ENCODE peak calls at places on chromosomes 6 and 20, in seven cellular contexts. B, P, H, N, L, F and I are unnamed samples.

GRCh38 chr6:106746660-106747059 is 117.3 kb downstream of the QRSL1 start:
- DNase-seq in P (no peak), H (peak), N (no peak), F (no peak), L (no peak), B (peak), I (no peak)

GRCh38 chr6:2534406-2535139 is 216.1 kb downstream of the MYLK4 start:
- DNase-seq in H (no peak), N (no peak), F (no peak), L (no peak), P (peak), B (peak), I (peak)

GRCh38 chr20:3606021-3606420 is 57.2 kb downstream of the GFRA4 start:
- DNase-seq in H (no peak), L (no peak), N (no peak), P (peak), B (peak), F (no peak), I (no peak)

GRCh38 chr6:38996676-38997075 is 51.9 kb upstream of the GLP1R start:
- DNase-seq in H (no peak), B (no peak), P (no peak), L (no peak), F (no peak), N (no peak), I (no peak)

GRCh38 chr6:3795836-3796395 is 44.4 kb upstream of the PXDC1 start:
- DNase-seq in B (no peak), F (no peak), L (no peak), N (no peak), H (no peak), P (no peak), I (no peak)

GRCh38 chr6:25035451-25036435 is 100.0 kb upstream of the RIPOR2 start:
- DNase-seq in N (no peak), B (no peak), L (no peak), P (no peak), F (peak), H (no peak), I (peak)

GRCh38 chr6:3546121-3546520 is 89.3 kb upstream of the SLC22A23 start:
- DNase-seq in B (no peak), N (no peak), P (no peak), H (no peak), L (no peak), F (no peak), I (no peak)

GRCh38 chr6:36542041-36542440 is 5.2 kb downstream of the STK38 start:
- DNase-seq in H (no peak), P (no peak), L (no peak), N (no peak), F (no peak), B (no peak), I (no peak)

GRCh38 chr20:38447931-38448675 is 13.0 kb upstream of the SNHG17 start:
- DNase-seq in F (peak), P (no peak), B (no peak), L (no peak), H (no peak), N (no peak), I (no peak)

GRCh38 chr6:11354019-11354418 is 121.6 kb upstream of the NEDD9 start:
- DNase-seq in H (no peak), P (peak), B (peak), F (no peak), L (peak), N (no peak), I (peak)

DNA sequence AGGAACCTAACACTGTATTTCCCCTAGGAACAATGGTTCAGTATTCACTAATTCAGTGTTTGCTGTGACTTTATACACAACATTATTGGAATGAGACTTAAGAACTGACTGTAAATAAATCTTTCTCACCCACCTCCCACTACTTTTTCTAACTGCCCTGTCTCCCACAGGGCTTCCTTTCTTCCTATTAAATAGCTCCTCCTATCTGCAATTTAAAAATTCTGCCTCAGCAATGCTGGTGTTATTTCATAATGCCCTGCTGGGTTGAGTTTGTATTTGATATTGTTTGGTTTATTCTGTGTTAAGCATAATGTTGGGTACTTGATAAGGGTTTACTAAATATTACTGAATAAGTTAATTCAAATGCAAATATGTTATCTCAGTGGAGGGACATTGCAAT is 573.1 kb upstream of the RNF217 start:
- DNase-seq in P (no peak), H (no peak), F (no peak), B (no peak), N (no peak), L (no peak), I (no peak)
- TF ChIP-seq CTCF in P (no peak), H (no peak), F (no peak), B (no peak), N (no peak), L (no peak), I (no peak)

GRCh38 chr6:125163811-125164210 is 10.2 kb downstream of the TPD52L1 start:
- DNase-seq in B (no peak), P (no peak), N (no peak), F (no peak), H (no peak), L (no peak), I (no peak)
- TF ChIP-seq CTCF in B (no peak), P (no peak), N (no peak), F (no peak), H (no peak), L (no peak), I (no peak)

GRCh38 chr6:21595951-21596378 is 2.4 kb downstream of the SOX4 start:
- DNase-seq in N (no peak), B (no peak), L (no peak), P (peak), F (no peak), H (no peak), I (no peak)
- TF ChIP-seq CTCF in N (no peak), B (no peak), L (no peak), P (no peak), F (no peak), H (no peak), I (no peak)

GRCh38 chr6:37926661-37927060 is 107.1 kb downstream of the ZFAND3 start:
- DNase-seq in B (no peak), N (no peak), P (no peak), F (no peak), L (no peak), H (no peak), I (no peak)

GRCh38 chr6:37931076-37931465 is 111.5 kb downstream of the ZFAND3 start:
- DNase-seq in P (no peak), L (no peak), N (no peak), F (no peak), H (no peak), B (no peak), I (no peak)

GRCh38 chr6:37923514-37923913 is 104.0 kb downstream of the ZFAND3 start:
- DNase-seq in F (no peak), N (no peak), L (no peak), H (no peak), B (no peak), P (no peak), I (no peak)

GRCh38 chr6:37930288-37931075 is 111.0 kb downstream of the ZFAND3 start:
- DNase-seq in N (no peak), B (no peak), H (no peak), P (no peak), L (no peak), F (no peak), I (no peak)

DNA sequence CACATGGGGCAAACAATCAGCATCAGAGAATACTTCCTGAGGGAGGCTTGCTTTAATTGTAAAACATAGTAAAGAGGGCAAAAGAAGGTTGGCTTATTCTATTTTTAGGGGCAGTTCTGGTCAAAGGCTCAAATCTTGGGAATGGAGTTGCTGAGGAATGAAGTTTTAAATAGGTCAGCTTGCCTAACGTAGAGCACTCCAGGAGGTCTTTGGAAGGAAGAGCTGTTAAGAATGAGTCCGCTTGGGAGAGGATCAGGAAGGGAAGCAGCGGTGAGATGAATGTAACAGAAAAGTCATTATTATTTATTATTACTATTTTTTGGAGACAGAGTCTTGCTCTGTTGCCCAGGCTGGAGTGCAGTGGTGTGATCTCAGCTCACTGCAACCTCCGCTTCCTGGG is 108.7 kb downstream of the ZFAND3 start:
- DNase-seq in B (no peak), P (no peak), F (no peak), H (no peak), N (no peak), L (no peak), I (no peak)
- TF ChIP-seq CTCF in B (no peak), P (no peak), F (no peak), H (no peak), N (no peak), L (no peak), I (no peak)

GRCh38 chr6:156660389-156660788 is 116.8 kb upstream of the ARID1B start:
- DNase-seq in P (no peak), F (no peak), N (no peak), H (no peak), L (no peak), B (no peak), I (no peak)

GRCh38 chr6:156659317-156660198 is 117.6 kb upstream of the ARID1B start:
- DNase-seq in N (no peak), H (no peak), B (no peak), P (no peak), F (peak), L (no peak), I (no peak)

GRCh38 chr6:156658596-156659316 is 118.4 kb upstream of the ARID1B start:
- DNase-seq in P (no peak), H (no peak), L (no peak), F (no peak), N (no peak), B (peak), I (no peak)

GRCh38 chr6:156658186-156658585 is 119.0 kb upstream of the ARID1B start:
- DNase-seq in B (peak), L (peak), N (no peak), P (no peak), F (no peak), H (peak), I (no peak)

GRCh38 chr6:156662025-156662445 is 115.1 kb upstream of the ARID1B start:
- DNase-seq in B (no peak), L (no peak), F (peak), P (peak), H (peak), N (peak), I (no peak)
- TF ChIP-seq CTCF in B (peak), L (no peak), F (peak), P (peak), H (peak), N (peak), I (peak)